ENCODE peak calls at places on chromosomes 12 and 14, in eight cellular contexts. X, R, Q, G, J, L, H and Z are unnamed samples.

GRCh38 chr14:56273151-56273550 is 154.9 kb downstream of the PELI2 start:
- DNase-seq in X (no peak), R (no peak), Q (no peak), G (no peak), J (no peak), L (no peak), H (no peak), Z (no peak)

GRCh38 chr14:55129428-55130193 is 559 bp downstream of the LGALS3 start:
- DNase-seq in X (peak), R (peak), Q (peak), G (peak), J (peak), L (peak), H (peak), Z (peak)

GRCh38 chr12:6020930-6021329 is 75.9 kb upstream of the ANO2 start:
- DNase-seq in X (no peak), R (no peak), Q (no peak), G (no peak), J (no peak), L (no peak), H (no peak), Z (no peak)

GRCh38 chr12:56188786-56189335 is 422 bp downstream of the SMARCC2 start:
- DNase-seq in X (no peak), R (peak), Q (no peak), G (no peak), J (no peak), L (no peak), H (no peak), Z (no peak)

GRCh38 chr12:123132951-123133619 is 17.8 kb downstream of the PITPNM2 start:
- DNase-seq in X (no peak), R (no peak), Q (no peak), G (no peak), J (no peak), L (no peak), H (no peak), Z (no peak)

GRCh38 chr12:45789025-45789424 is 59.5 kb downstream of the ARID2 start:
- DNase-seq in X (no peak), R (no peak), Q (no peak), G (no peak), J (peak), L (no peak), H (no peak), Z (no peak)

GRCh38 chr12:15688202-15688736 is 100.9 kb downstream of the EPS8 start:
- DNase-seq in X (peak), R (peak), Q (peak), G (peak), J (peak), L (peak), H (peak), Z (peak)

GRCh38 chr12:109052097-109052414 is 320 bp upstream of the USP30 start:
- DNase-seq in X (no peak), R (no peak), Q (no peak), G (no peak), J (no peak), L (no peak), H (no peak), Z (no peak)

GRCh38 chr14:23572841-23573240 is 5.2 kb upstream of the AP1G2 start:
- DNase-seq in X (peak), R (no peak), Q (no peak), G (no peak), J (no peak), L (no peak), H (no peak), Z (no peak)

GRCh38 chr12:74499192-74499591 is 38.4 kb upstream of the ATXN7L3B start:
- DNase-seq in X (no peak), R (no peak), Q (no peak), G (no peak), J (no peak), L (no peak), H (no peak), Z (no peak)

GRCh38 chr12:32702470-32702869 is 23.4 kb downstream of the DNM1L start:
- DNase-seq in X (no peak), R (no peak), Q (no peak), G (no peak), J (no peak), L (no peak), H (no peak), Z (no peak)

GRCh38 chr14:58898655-58899316 is 261.0 kb downstream of the DACT1 start:
- DNase-seq in X (no peak), R (no peak), Q (no peak), G (no peak), J (peak), L (no peak), H (no peak), Z (no peak)

GRCh38 chr14:53002576-53002975 is 51.7 kb upstream of the FERMT2 start:
- DNase-seq in X (no peak), R (peak), Q (no peak), G (no peak), J (peak), L (no peak), H (no peak), Z (no peak)

GRCh38 chr14:100223332-100224171 is 15.4 kb upstream of the YY1 start:
- DNase-seq in X (no peak), R (no peak), Q (no peak), G (no peak), J (no peak), L (no peak), H (peak), Z (no peak)

GRCh38 chr14:29652586-29652985 is 275.1 kb downstream of the PRKD1 start:
- DNase-seq in X (no peak), R (no peak), Q (no peak), G (no peak), J (no peak), L (no peak), H (no peak), Z (no peak)

GRCh38 chr14:62179367-62180018 is 417.3 kb downstream of the SNAPC1 start:
- DNase-seq in X (peak), R (peak), Q (peak), G (peak), J (peak), L (peak), H (peak), Z (peak)

GRCh38 chr12:54390668-54391551 is 6.4 kb upstream of the ZNF385A start:
- DNase-seq in X (peak), R (peak), Q (no peak), G (peak), J (no peak), L (peak), H (peak), Z (no peak)

GRCh38 chr12:114342651-114343050 is 63.3 kb downstream of the TBX5 start:
- DNase-seq in X (no peak), R (no peak), Q (no peak), G (no peak), J (no peak), L (no peak), H (no peak), Z (no peak)

GRCh38 chr14:105064721-105065143 is 498 bp downstream of the GPR132 start:
- DNase-seq in X (peak), R (no peak), Q (peak), G (peak), J (no peak), L (no peak), H (no peak), Z (no peak)

GRCh38 chr14:61517861-61518802 is 177.2 kb upstream of the HIF1A start:
- DNase-seq in X (no peak), R (no peak), Q (no peak), G (peak), J (no peak), L (peak), H (no peak), Z (peak)

GRCh38 chr14:86055512-86055911 is 525.6 kb downstream of the FLRT2 start:
- DNase-seq in X (no peak), R (no peak), Q (no peak), G (no peak), J (peak), L (no peak), H (peak), Z (no peak)

GRCh38 chr12:64099430-64099829 is 122.7 kb downstream of the KICS2 start:
- DNase-seq in X (no peak), R (no peak), Q (no peak), G (no peak), J (peak), L (no peak), H (no peak), Z (no peak)

GRCh38 chr12:94898388-94898787 is 105.1 kb downstream of the NDUFA12 start:
- DNase-seq in X (no peak), R (no peak), Q (no peak), G (no peak), J (no peak), L (no peak), H (no peak), Z (no peak)

GRCh38 chr12:51951843-51952722 is 584 bp downstream of the ACVR1B start:
- DNase-seq in X (peak), R (peak), Q (no peak), G (no peak), J (no peak), L (no peak), H (no peak), Z (peak)

GRCh38 chr12:51953011-51953568 is 1.6 kb downstream of the ACVR1B start:
- DNase-seq in X (no peak), R (no peak), Q (no peak), G (no peak), J (no peak), L (no peak), H (no peak), Z (no peak)

GRCh38 chr12:51950682-51951198 is 759 bp upstream of the ACVR1B start:
- DNase-seq in X (no peak), R (no peak), Q (no peak), G (no peak), J (no peak), L (no peak), H (no peak), Z (no peak)

GRCh38 chr12:51949342-51950030 is 2.0 kb upstream of the ACVR1B start:
- DNase-seq in X (no peak), R (no peak), Q (no peak), G (no peak), J (no peak), L (no peak), H (no peak), Z (no peak)

DNA sequence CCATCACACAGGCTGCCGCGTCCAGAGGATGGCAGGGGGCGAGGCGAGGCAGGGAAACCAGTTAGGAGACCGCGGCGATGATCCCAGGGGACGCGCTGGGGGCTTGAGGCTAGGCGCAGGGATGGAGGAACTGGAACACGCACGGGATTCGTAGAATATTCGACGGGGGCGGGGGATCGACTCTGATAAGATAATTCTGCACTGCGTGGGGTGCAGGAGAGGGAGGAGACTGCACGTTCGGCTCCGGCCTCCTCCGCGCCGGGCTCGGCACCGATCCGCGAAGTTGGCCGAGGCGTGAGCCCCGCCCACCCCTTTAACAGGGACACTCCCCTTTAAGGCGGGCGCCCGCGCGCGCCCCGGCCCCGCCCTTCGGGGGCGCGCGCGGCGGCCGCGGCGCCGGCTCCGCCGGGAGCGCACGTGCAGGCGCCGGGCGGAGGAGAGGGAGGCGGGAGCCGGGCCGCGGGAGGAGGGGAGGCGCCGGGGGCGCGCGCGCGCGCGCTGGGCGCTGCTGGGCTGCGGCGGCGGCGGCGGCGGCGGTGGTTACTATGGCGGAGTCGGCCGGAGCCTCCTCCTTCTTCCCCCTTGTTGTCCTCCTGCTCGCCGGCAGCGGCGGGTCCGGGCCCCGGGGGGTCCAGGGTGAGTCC is at the start of gene ACVR1B:
- DNase-seq in X (peak), R (peak), Q (peak), G (peak), J (peak), L (peak), H (peak), Z (peak)
- TF ChIP-seq POLR2A in X (peak), R (no peak), Q (peak), G (peak), J (peak), L (no peak), H (no peak), Z (no peak)

GRCh38 chr12:120686151-120686689 is 729 bp upstream of the MLEC start:
- DNase-seq in X (peak), R (peak), Q (peak), G (peak), J (peak), L (peak), H (peak), Z (peak)

GRCh38 chr12:120684523-120684932 is 2.4 kb upstream of the MLEC start:
- DNase-seq in X (no peak), R (no peak), Q (no peak), G (no peak), J (peak), L (no peak), H (no peak), Z (no peak)

GRCh38 chr12:120688527-120689071 is 1.6 kb downstream of the MLEC start:
- DNase-seq in X (no peak), R (peak), Q (no peak), G (peak), J (no peak), L (no peak), H (peak), Z (no peak)

GRCh38 chr12:120687570-120688289 is 781 bp downstream of the MLEC start:
- DNase-seq in X (no peak), R (peak), Q (no peak), G (no peak), J (no peak), L (no peak), H (peak), Z (no peak)

GRCh38 chr12:120686690-120687569 is at the start of gene MLEC:
- DNase-seq in X (peak), R (peak), Q (peak), G (peak), J (peak), L (peak), H (peak), Z (peak)
- TF ChIP-seq POLR2A in X (peak), R (peak), Q (peak), G (peak), J (peak), L (no peak), H (peak), Z (peak)

GRCh38 chr12:96399081-96399918 is 939 bp downstream of the CDK17 start:
- DNase-seq in X (peak), R (peak), Q (peak), G (peak), J (peak), L (peak), H (peak), Z (peak)
- TF ChIP-seq POLR2A in X (peak), R (no peak), Q (peak), G (peak), J (peak), L (no peak), H (peak), Z (peak)

GRCh38 chr14:75092698-75093097 is 23.3 kb downstream of the ZC2HC1C start:
- DNase-seq in X (no peak), R (no peak), Q (no peak), G (no peak), J (no peak), L (no peak), H (no peak), Z (no peak)
- TF ChIP-seq POLR2A in X (no peak), R (no peak), Q (no peak), G (no peak), J (no peak), L (no peak), H (no peak), Z (no peak)

GRCh38 chr12:12266873-12267634 is at the start of gene LRP6:
- DNase-seq in X (peak), R (peak), Q (peak), G (peak), J (peak), L (peak), H (peak), Z (peak)
- TF ChIP-seq POLR2A in X (peak), R (peak), Q (peak), G (peak), J (peak), L (no peak), H (peak), Z (peak)

GRCh38 chr14:106294324-106294723 is 767.9 kb downstream of the TMEM121 start:
- DNase-seq in X (no peak), R (no peak), Q (no peak), G (no peak), J (no peak), L (no peak), H (no peak), Z (no peak)
- TF ChIP-seq POLR2A in X (no peak), R (no peak), Q (no peak), G (no peak), J (no peak), L (no peak), H (no peak), Z (no peak)